ENCODE peak calls at places on chromosomes 13 and 19, in six cellular contexts. B is adipocyte, G is neuronal stem cell, N is keratinocyte, H is right atrium auricular region, F is body of pancreas. A is an unnamed sample.

GRCh38 chr19:13053761-13054604 is 48.7 kb downstream of the LYL1 start:
- DNase-seq in B (peak; percentile 91), G (peak; percentile 69), N (no peak), H (peak; percentile 97), F (peak; percentile 93), A (peak; percentile 63)

GRCh38 chr13:27226991-27227390 is 24.4 kb upstream of the RPL21 start:
- DNase-seq in B (no peak), G (no peak), N (no peak), H (no peak), F (no peak), A (no peak)

GRCh38 chr13:93951153-93951552 is 528.3 kb downstream of the DCT start:
- DNase-seq in B (peak; percentile 27), G (no peak), N (no peak), H (no peak), F (no peak), A (no peak)

GRCh38 chr19:2212861-2213711 is 23.0 kb downstream of the PLEKHJ1 start:
- DNase-seq in B (no peak), G (no peak), N (no peak), H (no peak), F (no peak), A (peak; percentile 40)

GRCh38 chr13:27868639-27869435 is 51.0 kb upstream of the PDX1 start:
- DNase-seq in B (peak; percentile 58), G (no peak), N (no peak), H (no peak), F (peak; percentile 54), A (no peak)

GRCh38 chr19:20124879-20125278 is 42.1 kb upstream of the ZNF486 start:
- DNase-seq in B (no peak), G (no peak), N (no peak), H (no peak), F (no peak), A (no peak)

GRCh38 chr19:1491114-1491848 is at the start of gene REEP6:
- DNase-seq in B (no peak), G (no peak), N (no peak), H (no peak), F (no peak), A (no peak)

GRCh38 chr19:55305491-55305890 is 19.6 kb downstream of the TMEM150B start:
- DNase-seq in B (peak; percentile 41), G (no peak), N (no peak), H (no peak), F (peak; percentile 36), A (peak; percentile 68)

GRCh38 chr13:23794267-23795161 is 94.7 kb downstream of the MIPEP start:
- DNase-seq in B (peak; percentile 80), G (no peak), N (no peak), H (no peak), F (no peak), A (no peak)

GRCh38 chr13:51097353-51098043 is 13.6 kb downstream of the C13orf42 start:
- DNase-seq in B (no peak), G (no peak), N (no peak), H (no peak), F (no peak), A (no peak)

GRCh38 chr13:59519776-59520175 is 644.0 kb downstream of the DIAPH3 start:
- DNase-seq in B (no peak), G (no peak), N (no peak), H (no peak), F (no peak), A (no peak)

GRCh38 chr13:99432637-99433542 is 68.4 kb upstream of the TM9SF2 start:
- DNase-seq in B (peak; percentile 80), G (peak; percentile 49), N (no peak), H (peak; percentile 87), F (peak; percentile 78), A (no peak)

GRCh38 chr19:34150558-34150957 is 21.7 kb upstream of the LSM14A start:
- DNase-seq in B (no peak), G (no peak), N (no peak), H (no peak), F (no peak), A (no peak)

GRCh38 chr13:19781526-19781925 is 1.2 kb downstream of the PSPC1 start:
- DNase-seq in B (no peak), G (no peak), N (no peak), H (no peak), F (no peak), A (peak; percentile 9)

GRCh38 chr19:16045893-16046292 is 30.4 kb upstream of the TPM4 start:
- DNase-seq in B (no peak), G (no peak), N (no peak), H (no peak), F (no peak), A (no peak)

GRCh38 chr19:30076751-30077670 is 135.0 kb downstream of the URI1 start:
- DNase-seq in B (no peak), G (no peak), N (no peak), H (no peak), F (no peak), A (no peak)

GRCh38 chr13:54593504-54593903 is 1564.9 kb downstream of the OLFM4 start:
- DNase-seq in B (no peak), G (no peak), N (no peak), H (no peak), F (no peak), A (no peak)

GRCh38 chr13:110379905-110380341 is 72.8 kb downstream of the COL4A2 start:
- DNase-seq in B (no peak), G (no peak), N (no peak), H (no peak), F (no peak), A (peak; percentile 29)

GRCh38 chr13:105643966-105644365 is 891.5 kb downstream of the EFNB2 start:
- DNase-seq in B (no peak), G (no peak), N (no peak), H (no peak), F (no peak), A (no peak)

GRCh38 chr13:44385847-44386246 is 12.2 kb downstream of the SERP2 start:
- DNase-seq in B (no peak), G (no peak), N (no peak), H (no peak), F (no peak), A (no peak)

GRCh38 chr19:29887498-29887897 is 54.5 kb upstream of the URI1 start:
- DNase-seq in B (peak; percentile 22), G (no peak), N (no peak), H (no peak), F (no peak), A (no peak)

GRCh38 chr13:102286326-102286725 is 115.5 kb downstream of the FGF14 start:
- DNase-seq in B (peak; percentile 4), G (no peak), N (peak; percentile 86), H (no peak), F (no peak), A (no peak)

GRCh38 chr19:10655457-10656312 is 1.5 kb downstream of the ILF3 start:
- DNase-seq in B (peak; percentile 62), G (no peak), N (no peak), H (no peak), F (peak; percentile 62), A (no peak)

GRCh38 chr13:24650157-24650556 is 30.1 kb upstream of the ATP12A start:
- DNase-seq in B (peak; percentile 91), G (no peak), N (no peak), H (no peak), F (no peak), A (no peak)

GRCh38 chr19:13466697-13467096 is 39.6 kb downstream of the CACNA1A start:
- DNase-seq in B (no peak), G (no peak), N (no peak), H (no peak), F (no peak), A (no peak)

GRCh38 chr13:39945226-39945625 is 289.8 kb downstream of the COG6 start:
- DNase-seq in B (no peak), G (no peak), N (no peak), H (no peak), F (no peak), A (no peak)

GRCh38 chr19:45078390-45079062 is 534 bp upstream of the GEMIN7 start:
- DNase-seq in B (no peak), G (no peak), N (no peak), H (no peak), F (no peak), A (no peak)

GRCh38 chr19:41304706-41305483 is 5.1 kb upstream of the CCDC97 start:
- DNase-seq in B (no peak), G (no peak), N (no peak), H (no peak), F (no peak), A (no peak)
- H3K36me3 ChIP-seq in B (peaks cover 76% of the 10 kb centered on the region), G (peaks cover 88% of the 10 kb centered on the region), N (peaks cover 50% of the 10 kb centered on the region), H (peaks cover 68% of the 10 kb centered on the region), F (peaks cover 34% of the 10 kb centered on the region), A (peaks cover 8% of the 10 kb centered on the region)

DNA sequence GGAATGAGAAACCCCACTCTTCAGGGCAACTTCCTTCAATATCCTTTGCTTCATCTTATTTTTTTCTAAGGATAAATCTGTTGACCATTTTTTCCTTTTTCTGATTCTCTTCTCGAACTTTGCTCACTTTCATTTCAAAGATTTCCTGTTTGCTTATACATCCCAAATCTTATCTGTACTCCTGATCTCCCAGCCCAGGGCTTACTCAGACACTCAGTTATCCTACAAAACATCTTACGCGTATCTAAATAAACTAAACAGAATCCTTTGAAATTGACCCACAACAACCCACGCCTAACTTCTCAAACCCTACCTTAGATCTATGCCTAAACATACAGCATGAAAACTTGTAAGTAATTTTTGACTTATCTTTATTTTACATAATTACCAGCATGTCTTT is 179.2 kb downstream of the ABCC4 start:
- DNase-seq in B (no peak), G (no peak), N (no peak), H (no peak), F (no peak), A (peak; percentile 13)
- H3K4me1 ChIP-seq in B (no peaks in the 10 kb centered on the region), G (no peaks in the 10 kb centered on the region), N (peaks cover 4% of the 10 kb centered on the region), H (no peaks in the 10 kb centered on the region), F (no peaks in the 10 kb centered on the region), A (peaks cover 49% of the 10 kb centered on the region)

GRCh38 chr19:57867868-57868492 is 18.3 kb downstream of the ZNF587 start:
- DNase-seq in B (no peak), G (no peak), N (no peak), H (no peak), F (no peak), A (no peak)
- H3K36me3 ChIP-seq in B (peaks cover 58% of the 10 kb centered on the region), G (peaks cover 93% of the 10 kb centered on the region), N (peaks cover 5% of the 10 kb centered on the region), H (peaks cover 54% of the 10 kb centered on the region), F (peaks cover 27% of the 10 kb centered on the region), A (peaks cover 9% of the 10 kb centered on the region)

GRCh38 chr19:35805518-35806102 is 7.0 kb downstream of the PRODH2 start:
- DNase-seq in B (no peak), G (no peak), N (no peak), H (no peak), F (no peak), A (no peak)
- H3K4me1 ChIP-seq in B (no peaks in the 10 kb centered on the region), G (no peaks in the 10 kb centered on the region), N (no peaks in the 10 kb centered on the region), H (no peaks in the 10 kb centered on the region), F (no peaks in the 10 kb centered on the region), A (no peaks in the 10 kb centered on the region)

A was measured in Caco-2.